ENCODE peak calls at places on chromosomes 12 and 14, in five cellular contexts. B is stimulated activated CD4-positive, alpha-beta T cell treated with anti-CD3 and anti-CD28 coated beads, Interleukin-2, amount 100 ng/mL, for 48 hours; W is cerebellum; M is activated CD8-positive, alpha-beta memory T cell treated with anti-CD3 and anti-CD28 coated beads for 4 hours; J is activated T-cell treated with anti-CD3 and anti-CD28 coated beads, Interleukin-2, amount 50 U/mL, for 24 hours. N is an unnamed sample.

GRCh38 chr12:60035835-60036234 is 440.0 kb downstream of the SLC16A7 start:
- DNase-seq in M (no peak), W (no peak), B (no peak), J (no peak), N (no peak)

GRCh38 chr12:9340422-9341259 is 132.4 kb upstream of the PZP start:
- DNase-seq in M (no peak), B (no peak), W (no peak), J (no peak), N (no peak)

GRCh38 chr14:86430807-86431206 is 900.9 kb downstream of the FLRT2 start:
- DNase-seq in J (no peak), B (no peak), W (no peak), M (no peak), N (no peak)

GRCh38 chr12:96293093-96293492 is 98.9 kb downstream of the ELK3 start:
- DNase-seq in M (no peak), B (no peak), W (no peak), J (no peak), N (no peak)

GRCh38 chr14:69501362-69501964 is 16.9 kb downstream of the PLEKHD1 start:
- DNase-seq in M (no peak), B (no peak), W (peak), J (no peak), N (no peak)

GRCh38 chr12:93638954-93639353 is 38.2 kb upstream of the CRADD start:
- DNase-seq in B (no peak), M (no peak), W (no peak), J (no peak), N (no peak)

GRCh38 chr12:51393676-51394545 is 2.7 kb upstream of the GALNT6 start:
- DNase-seq in W (no peak), J (peak), B (peak), M (peak), N (no peak)

GRCh38 chr14:80624581-80624980 is 317.0 kb downstream of the CEP128 start:
- DNase-seq in W (no peak), B (no peak), M (no peak), J (no peak), N (no peak)

GRCh38 chr12:66280573-66280972 is 21.7 kb upstream of the HELB start:
- DNase-seq in B (no peak), W (no peak), M (no peak), J (no peak), N (no peak)

GRCh38 chr12:105425263-105426174 is 95.0 kb downstream of the C12orf75 start:
- DNase-seq in J (no peak), B (no peak), W (no peak), M (no peak), N (no peak)

GRCh38 chr12:105733579-105733978 is 403.1 kb downstream of the C12orf75 start:
- DNase-seq in W (no peak), B (no peak), M (no peak), J (no peak), N (no peak)